ENCODE peak calls at places on chromosomes 5 and 9, in ten cellular contexts. One of them, this sample, is unnamed.

GRCh38 chr9:109385499-109385898 is 64.6 kb upstream of the EPB41L4B start:
- DNase-seq in endothelial cell: no peak
- DNase-seq in iris pigment epithelial cell: no peak
- DNase-seq in GM23338: no peak
- DNase-seq in pancreas: no peak
- DNase-seq in SW480: no peak
- DNase-seq in CD8-positive, alpha-beta T cell: no peak
- DNase-seq in posterior vena cava: no peak
- DNase-seq in NCI-H1092 treated with DMSO at 0.1 percent for 48 hours: no peak
- DNase-seq in cardiac septum: no peak
- DNase-seq in this sample: no peak

GRCh38 chr5:17234384-17234783 is 17.0 kb downstream of the BASP1 start:
- DNase-seq in endothelial cell: no peak
- DNase-seq in iris pigment epithelial cell: no peak
- DNase-seq in GM23338: no peak
- DNase-seq in pancreas: no peak
- DNase-seq in SW480: no peak
- DNase-seq in CD8-positive, alpha-beta T cell: no peak
- DNase-seq in posterior vena cava: no peak
- DNase-seq in NCI-H1092 treated with DMSO at 0.1 percent for 48 hours: no peak
- DNase-seq in cardiac septum: no peak
- DNase-seq in this sample: no peak

GRCh38 chr9:81665514-81665838 is 23.9 kb downstream of the TLE1 start:
- DNase-seq in endothelial cell: no peak
- DNase-seq in iris pigment epithelial cell: no peak
- DNase-seq in GM23338: peak
- DNase-seq in pancreas: no peak
- DNase-seq in SW480: no peak
- DNase-seq in CD8-positive, alpha-beta T cell: no peak
- DNase-seq in posterior vena cava: no peak
- DNase-seq in NCI-H1092 treated with DMSO at 0.1 percent for 48 hours: peak
- DNase-seq in cardiac septum: no peak
- DNase-seq in this sample: no peak

GRCh38 chr9:85527331-85528015 is 214.3 kb downstream of the AGTPBP1 start:
- DNase-seq in endothelial cell: no peak
- DNase-seq in iris pigment epithelial cell: no peak
- DNase-seq in GM23338: no peak
- DNase-seq in pancreas: no peak
- DNase-seq in SW480: no peak
- DNase-seq in CD8-positive, alpha-beta T cell: no peak
- DNase-seq in posterior vena cava: no peak
- DNase-seq in NCI-H1092 treated with DMSO at 0.1 percent for 48 hours: no peak
- DNase-seq in cardiac septum: no peak
- DNase-seq in this sample: no peak

GRCh38 chr9:108047264-108047663 is 557.7 kb upstream of the KLF4 start:
- DNase-seq in endothelial cell: no peak
- DNase-seq in iris pigment epithelial cell: peak
- DNase-seq in GM23338: no peak
- DNase-seq in pancreas: no peak
- DNase-seq in SW480: no peak
- DNase-seq in CD8-positive, alpha-beta T cell: no peak
- DNase-seq in posterior vena cava: no peak
- DNase-seq in NCI-H1092 treated with DMSO at 0.1 percent for 48 hours: no peak
- DNase-seq in cardiac septum: no peak
- DNase-seq in this sample: no peak

GRCh38 chr5:62731011-62731410 is 152.4 kb downstream of the LRRC70 start:
- DNase-seq in endothelial cell: no peak
- DNase-seq in iris pigment epithelial cell: no peak
- DNase-seq in GM23338: no peak
- DNase-seq in pancreas: no peak
- DNase-seq in SW480: no peak
- DNase-seq in CD8-positive, alpha-beta T cell: no peak
- DNase-seq in posterior vena cava: no peak
- DNase-seq in NCI-H1092 treated with DMSO at 0.1 percent for 48 hours: no peak
- DNase-seq in cardiac septum: no peak
- DNase-seq in this sample: no peak

GRCh38 chr9:108743426-108743825 is 112.4 kb downstream of the ACTL7B start:
- DNase-seq in endothelial cell: no peak
- DNase-seq in iris pigment epithelial cell: no peak
- DNase-seq in GM23338: no peak
- DNase-seq in pancreas: no peak
- DNase-seq in SW480: no peak
- DNase-seq in CD8-positive, alpha-beta T cell: no peak
- DNase-seq in posterior vena cava: no peak
- DNase-seq in NCI-H1092 treated with DMSO at 0.1 percent for 48 hours: no peak
- DNase-seq in cardiac septum: no peak
- DNase-seq in this sample: no peak

GRCh38 chr5:167244583-167244982 is 1046.9 kb upstream of the WWC1 start:
- DNase-seq in endothelial cell: peak
- DNase-seq in iris pigment epithelial cell: peak
- DNase-seq in GM23338: peak
- DNase-seq in pancreas: no peak
- DNase-seq in SW480: no peak
- DNase-seq in CD8-positive, alpha-beta T cell: no peak
- DNase-seq in posterior vena cava: no peak
- DNase-seq in NCI-H1092 treated with DMSO at 0.1 percent for 48 hours: no peak
- DNase-seq in cardiac septum: no peak
- DNase-seq in this sample: no peak

GRCh38 chr9:34793428-34793827 is 83.5 kb upstream of the CCL21 start:
- DNase-seq in endothelial cell: no peak
- DNase-seq in iris pigment epithelial cell: no peak
- DNase-seq in GM23338: no peak
- DNase-seq in pancreas: no peak
- DNase-seq in SW480: no peak
- DNase-seq in CD8-positive, alpha-beta T cell: no peak
- DNase-seq in posterior vena cava: no peak
- DNase-seq in NCI-H1092 treated with DMSO at 0.1 percent for 48 hours: no peak
- DNase-seq in cardiac septum: no peak
- DNase-seq in this sample: no peak

GRCh38 chr5:179195561-179196419 is 135.6 kb downstream of the ZNF354C start:
- DNase-seq in endothelial cell: no peak
- DNase-seq in iris pigment epithelial cell: no peak
- DNase-seq in GM23338: no peak
- DNase-seq in pancreas: peak
- DNase-seq in SW480: no peak
- DNase-seq in CD8-positive, alpha-beta T cell: no peak
- DNase-seq in posterior vena cava: peak
- DNase-seq in NCI-H1092 treated with DMSO at 0.1 percent for 48 hours: no peak
- DNase-seq in cardiac septum: no peak
- DNase-seq in this sample: peak

GRCh38 chr9:134324359-134325095 is 1.7 kb upstream of the RXRA start:
- DNase-seq in endothelial cell: no peak
- DNase-seq in iris pigment epithelial cell: peak
- DNase-seq in GM23338: no peak
- DNase-seq in pancreas: peak
- DNase-seq in SW480: no peak
- DNase-seq in CD8-positive, alpha-beta T cell: no peak
- DNase-seq in posterior vena cava: peak
- DNase-seq in NCI-H1092 treated with DMSO at 0.1 percent for 48 hours: no peak
- DNase-seq in cardiac septum: peak
- DNase-seq in this sample: no peak

GRCh38 chr9:83583151-83584014 is 39.6 kb upstream of the IDNK start:
- DNase-seq in endothelial cell: peak
- DNase-seq in iris pigment epithelial cell: peak
- DNase-seq in GM23338: peak
- DNase-seq in pancreas: no peak
- DNase-seq in SW480: peak
- DNase-seq in CD8-positive, alpha-beta T cell: peak
- DNase-seq in posterior vena cava: no peak
- DNase-seq in NCI-H1092 treated with DMSO at 0.1 percent for 48 hours: no peak
- DNase-seq in cardiac septum: no peak
- DNase-seq in this sample: no peak

GRCh38 chr9:136017813-136018190 is 56.6 kb upstream of the UBAC1 start:
- DNase-seq in endothelial cell: peak
- DNase-seq in iris pigment epithelial cell: no peak
- DNase-seq in GM23338: no peak
- DNase-seq in pancreas: peak
- DNase-seq in SW480: no peak
- DNase-seq in CD8-positive, alpha-beta T cell: no peak
- DNase-seq in posterior vena cava: no peak
- DNase-seq in NCI-H1092 treated with DMSO at 0.1 percent for 48 hours: no peak
- DNase-seq in cardiac septum: peak
- DNase-seq in this sample: peak